ENCODE peak calls at places on chromosomes 12 and 14, in nine cellular contexts. Y is NCI-H1105; H is HS-27A; M is hepatic stellate cell; T is psoas muscle; G is stimulated activated CD4-positive, alpha-beta T cell treated with anti-CD3 and anti-CD28 coated beads, Interleukin-2, amount 100 ng/mL, for 24 hours; X is HTR-8/SVneo; K is iris pigment epithelial cell; N is posterior cingulate gyrus. F is an unnamed sample.

GRCh38 chr12:46590991-46591703 is 218.6 kb upstream of the SLC38A2 start:
- DNase-seq in Y (no peak), H (no peak), M (no peak), T (no peak), G (no peak), X (no peak), K (no peak), N (no peak), F (no peak)

GRCh38 chr14:103692871-103693270 is 22.4 kb downstream of the XRCC3 start:
- DNase-seq in Y (no peak), H (no peak), M (no peak), T (no peak), G (no peak), X (no peak), K (no peak), N (peak), F (no peak)

GRCh38 chr12:109678732-109679131 is 34.9 kb upstream of the FAM222A start:
- DNase-seq in Y (peak), H (no peak), M (no peak), T (no peak), G (no peak), X (no peak), K (no peak), N (no peak), F (no peak)

GRCh38 chr12:69115955-69116354 is 123.4 kb upstream of the CPSF6 start:
- DNase-seq in Y (no peak), H (no peak), M (no peak), T (no peak), G (no peak), X (no peak), K (no peak), N (no peak), F (no peak)

GRCh38 chr12:113425960-113426453 is 3.8 kb downstream of the SDSL start:
- DNase-seq in Y (no peak), H (no peak), M (no peak), T (no peak), G (no peak), X (no peak), K (no peak), N (no peak), F (no peak)

GRCh38 chr14:51044961-51045360 is 49.9 kb downstream of the TRIM9 start:
- DNase-seq in Y (no peak), H (no peak), M (no peak), T (no peak), G (no peak), X (no peak), K (no peak), N (no peak), F (no peak)

GRCh38 chr12:4700621-4701026 is 19.6 kb upstream of the GALNT8 start:
- DNase-seq in Y (peak), H (no peak), M (no peak), T (peak), G (no peak), X (no peak), K (no peak), N (peak), F (peak)

GRCh38 chr12:79058342-79058741 is 193.8 kb downstream of the SYT1 start:
- DNase-seq in Y (no peak), H (peak), M (peak), T (no peak), G (no peak), X (peak), K (peak), N (no peak), F (no peak)

GRCh38 chr12:3962661-3963483 is 89.7 kb upstream of the PARP11 start:
- DNase-seq in Y (no peak), H (no peak), M (no peak), T (no peak), G (peak), X (no peak), K (no peak), N (no peak), F (no peak)

GRCh38 chr12:457676-458075 is 2.1 kb upstream of the B4GALNT3 start:
- DNase-seq in Y (no peak), H (no peak), M (no peak), T (no peak), G (no peak), X (no peak), K (no peak), N (no peak), F (no peak)

GRCh38 chr14:69828879-69829278 is 31.8 kb upstream of the SLC10A1 start:
- DNase-seq in Y (no peak), H (no peak), M (no peak), T (no peak), G (no peak), X (no peak), K (no peak), N (no peak), F (no peak)

GRCh38 chr12:131564843-131565242 is 146.0 kb upstream of the SFSWAP start:
- DNase-seq in Y (peak), H (no peak), M (no peak), T (no peak), G (no peak), X (no peak), K (no peak), N (no peak), F (no peak)

GRCh38 chr14:105855893-105856675 is 329.7 kb downstream of the TMEM121 start:
- DNase-seq in Y (no peak), H (no peak), M (no peak), T (no peak), G (no peak), X (no peak), K (no peak), N (peak), F (no peak)

GRCh38 chr14:61326847-61327246 is 5.5 kb downstream of the PRKCH start:
- DNase-seq in Y (peak), H (no peak), M (no peak), T (peak), G (no peak), X (peak), K (peak), N (no peak), F (no peak)

GRCh38 chr14:103199141-103199540 is 75.9 kb downstream of the TNFAIP2 start:
- DNase-seq in Y (no peak), H (no peak), M (peak), T (peak), G (no peak), X (no peak), K (peak), N (no peak), F (no peak)

GRCh38 chr14:98957211-98958047 is 314.6 kb downstream of the BCL11B start:
- DNase-seq in Y (no peak), H (no peak), M (no peak), T (peak), G (no peak), X (no peak), K (peak), N (no peak), F (no peak)

F was measured in NCI-H345.